ENCODE peak calls at places on chromosomes 3 and 15, in nine cellular contexts. X is ELF-1; L is choroid plexus epithelial cell; F is HEK293T; B is activated CD4-positive, alpha-beta memory T cell treated with anti-CD3 and anti-CD28 coated beads for 36 hours; E is T-helper 1 cell; O is stimulated activated CD4-positive, alpha-beta T cell treated with anti-CD3 and anti-CD28 coated beads, Interleukin-2, amount 100 ng/mL, for 24 hours; W is RPMI7951; J is adipocyte. D is an unnamed sample.

GRCh38 chr3:5194801-5195509 is 7.4 kb downstream of the EDEM1 start:
- DNase-seq in O (no peak), L (peak), B (peak), W (peak), F (no peak), X (no peak), E (no peak), J (peak), D (peak)

GRCh38 chr3:13595485-13595884 is 46.6 kb downstream of the FBLN2 start:
- DNase-seq in B (no peak), O (no peak), J (no peak), X (no peak), W (no peak), L (no peak), F (no peak), E (no peak), D (no peak)

GRCh38 chr3:57983734-57984518 is 24.3 kb upstream of the FLNB start:
- DNase-seq in W (peak), L (peak), O (peak), B (peak), E (no peak), X (no peak), F (no peak), J (peak), D (no peak)

GRCh38 chr15:59522988-59523461 is 85.0 kb downstream of the FAM81A start:
- DNase-seq in B (peak), E (no peak), F (no peak), X (no peak), O (no peak), J (no peak), W (no peak), L (no peak), D (no peak)

GRCh38 chr15:54816406-54816805 is 380.3 kb downstream of the RSL24D1 start:
- DNase-seq in L (no peak), W (no peak), J (no peak), E (no peak), O (no peak), B (no peak), F (no peak), X (no peak), D (no peak)

GRCh38 chr15:57533062-57533735 is 58.5 kb upstream of the MYZAP start:
- DNase-seq in W (no peak), X (no peak), F (no peak), L (no peak), B (no peak), O (no peak), E (no peak), J (no peak), D (no peak)

GRCh38 chr3:129068291-129068886 is 7.8 kb downstream of the GP9 start:
- DNase-seq in E (no peak), J (no peak), B (peak), W (peak), O (peak), X (peak), L (peak), F (no peak), D (no peak)

GRCh38 chr3:179929091-179929529 is 107.6 kb downstream of the PEX5L start:
- DNase-seq in B (peak), J (peak), L (peak), F (peak), W (peak), E (peak), X (peak), O (peak), D (peak)

GRCh38 chr15:88564741-88565140 is 18.3 kb upstream of the DET1 start:
- DNase-seq in L (no peak), B (no peak), E (no peak), O (no peak), J (no peak), W (no peak), X (no peak), F (no peak), D (no peak)

GRCh38 chr3:14784087-14784596 is 34.6 kb upstream of the FGD5 start:
- DNase-seq in B (no peak), X (peak), O (no peak), W (peak), E (no peak), J (no peak), L (no peak), F (no peak), D (no peak)

GRCh38 chr3:174431717-174432116 is 427.4 kb upstream of the NAALADL2 start:
- DNase-seq in O (no peak), L (peak), F (no peak), B (no peak), W (peak), J (no peak), E (no peak), X (no peak), D (no peak)

GRCh38 chr15:64825081-64825430 is 391 bp downstream of the PIF1 start:
- DNase-seq in B (no peak), O (peak), F (no peak), E (no peak), J (no peak), W (no peak), X (no peak), L (no peak), D (no peak)

GRCh38 chr3:71486831-71487230 is 96.7 kb downstream of the FOXP1 start:
- DNase-seq in J (no peak), L (no peak), W (no peak), F (no peak), X (no peak), O (no peak), B (peak), E (no peak), D (no peak)

GRCh38 chr3:21407743-21408142 is 343.3 kb downstream of the ZNF385D start:
- DNase-seq in J (no peak), E (no peak), O (no peak), B (no peak), F (no peak), L (no peak), W (no peak), X (no peak), D (no peak)

GRCh38 chr15:65773386-65774111 is 18.5 kb downstream of the DENND4A start:
- DNase-seq in F (no peak), J (no peak), E (no peak), B (peak), W (no peak), X (no peak), L (no peak), O (no peak), D (no peak)

GRCh38 chr3:151356791-151357460 is 27.6 kb upstream of the P2RY13 start:
- DNase-seq in B (no peak), F (no peak), J (peak), O (no peak), L (peak), E (no peak), X (no peak), W (no peak), D (no peak)

GRCh38 chr15:31275331-31276262 is 51.0 kb upstream of the KLF13 start:
- DNase-seq in X (no peak), L (no peak), J (no peak), E (no peak), W (peak), F (no peak), B (no peak), O (no peak), D (no peak)

GRCh38 chr3:175144368-175144767 is 285.2 kb downstream of the NAALADL2 start:
- DNase-seq in W (no peak), F (no peak), L (no peak), O (no peak), X (no peak), E (no peak), B (no peak), J (no peak), D (no peak)